ENCODE peak calls at places on chromosomes 3 and 15, in six cellular contexts. O is CD8-positive, alpha-beta memory T cell; L is keratinocyte; A is left ventricle myocardium inferior; C is ascending aorta; J is AG04450. Z is an unnamed sample.

GRCh38 chr3:33008282-33008681 is 56.8 kb downstream of the CCR4 start:
- DNase-seq in C (no peak), L (no peak), J (no peak), A (no peak), O (no peak), Z (no peak)

GRCh38 chr3:159126261-159127020 is 324.6 kb downstream of the MFSD1 start:
- DNase-seq in O (no peak), J (no peak), A (no peak), C (no peak), L (no peak), Z (no peak)

GRCh38 chr15:83784975-83785374 is 131.1 kb downstream of the ADAMTSL3 start:
- DNase-seq in J (no peak), O (no peak), L (peak; percentile 9), A (no peak), C (no peak), Z (no peak)

GRCh38 chr3:42707620-42708355 is 5.2 kb upstream of the HHATL start:
- DNase-seq in L (no peak), J (no peak), O (no peak), A (no peak), C (no peak), Z (no peak)

GRCh38 chr3:118180853-118181252 is 853.8 kb downstream of the IGSF11 start:
- DNase-seq in O (no peak), J (no peak), C (no peak), L (no peak), A (no peak), Z (no peak)

GRCh38 chr3:38397320-38397719 is 50.7 kb downstream of the XYLB start:
- DNase-seq in C (no peak), L (no peak), J (no peak), O (no peak), A (peak; percentile 24), Z (no peak)

GRCh38 chr15:25690673-25691543 is 172.2 kb downstream of the ATP10A start:
- DNase-seq in O (no peak), A (no peak), L (no peak), C (no peak), J (no peak), Z (no peak)

GRCh38 chr3:196198771-196199753 is 12.1 kb downstream of the ZDHHC19 start:
- DNase-seq in J (no peak), A (no peak), L (no peak), C (no peak), O (no peak), Z (no peak)

GRCh38 chr3:101195951-101196713 is 124.2 kb downstream of the IMPG2 start:
- DNase-seq in C (no peak), J (no peak), L (no peak), A (no peak), O (no peak), Z (no peak)

GRCh38 chr3:178056868-178057267 is 479.4 kb upstream of the KCNMB2 start:
- DNase-seq in A (no peak), C (no peak), J (no peak), L (no peak), O (no peak), Z (no peak)

GRCh38 chr3:155560594-155560993 is 184.3 kb downstream of the PLCH1 start:
- DNase-seq in O (no peak), J (no peak), L (peak; percentile 32), C (no peak), A (no peak), Z (no peak)

GRCh38 chr15:83973816-83974215 is 261.8 kb upstream of the GOLGA6L4 start:
- DNase-seq in O (no peak), A (no peak), J (no peak), C (no peak), L (no peak), Z (peak; percentile 35)

GRCh38 chr3:118228151-118228550 is 806.5 kb downstream of the IGSF11 start:
- DNase-seq in L (no peak), O (no peak), A (no peak), C (no peak), J (no peak), Z (no peak)

GRCh38 chr15:41631880-41632279 is 28.3 kb upstream of the MGA start:
- DNase-seq in O (no peak), C (no peak), A (no peak), J (no peak), L (peak; percentile 13), Z (no peak)

GRCh38 chr3:150315711-150316110 is 92.4 kb upstream of the TSC22D2 start:
- DNase-seq in O (no peak), C (no peak), L (no peak), A (no peak), J (no peak), Z (no peak)

GRCh38 chr3:150311156-150311555 is 96.9 kb upstream of the TSC22D2 start:
- DNase-seq in O (no peak), A (no peak), C (no peak), J (no peak), L (no peak), Z (no peak)

GRCh38 chr3:150309557-150309956 is 98.5 kb upstream of the TSC22D2 start:
- DNase-seq in J (peak; percentile 37), O (no peak), A (no peak), C (no peak), L (peak; percentile 77), Z (no peak)

GRCh38 chr3:150314248-150315027 is 93.7 kb upstream of the TSC22D2 start:
- DNase-seq in C (no peak), L (no peak), J (no peak), O (no peak), A (no peak), Z (no peak)

GRCh38 chr3:150312018-150312657 is 96.0 kb upstream of the TSC22D2 start:
- DNase-seq in J (no peak), A (no peak), L (no peak), O (no peak), C (no peak), Z (no peak)
- H3K27ac ChIP-seq in J (no peak overlapping the region), A (no peak overlapping the region), L (no peak overlapping the region), O (no peak overlapping the region), C (no peak overlapping the region), Z (no peak overlapping the region)

DNA sequence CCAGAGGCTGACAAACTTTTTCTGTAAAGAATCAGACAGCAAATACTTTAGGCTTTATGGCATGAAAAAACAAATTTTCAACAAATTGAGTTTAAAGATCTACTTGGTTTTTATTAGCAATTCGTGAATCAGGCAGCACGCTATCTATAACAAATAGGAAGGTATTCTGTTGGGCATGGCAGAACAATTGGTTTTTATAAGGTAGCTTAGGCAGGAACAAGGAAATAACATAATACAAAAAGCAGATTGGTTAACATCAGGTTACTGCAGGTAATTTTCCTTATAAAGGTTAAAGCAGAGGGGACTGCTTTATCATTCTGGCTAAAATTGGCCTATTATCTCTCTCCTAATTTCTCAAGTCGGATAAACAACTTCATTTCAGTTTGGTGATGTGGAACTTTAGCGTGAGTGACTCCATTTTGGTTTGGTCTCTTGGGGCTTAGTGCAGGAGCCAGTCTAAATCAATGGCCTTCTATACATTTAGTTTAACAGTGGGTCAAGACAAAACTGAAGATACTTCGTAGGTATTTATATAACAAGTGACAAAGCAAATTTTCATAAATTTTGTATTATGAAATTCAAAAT is 26.8 kb downstream of the ZBTB38 start:
- DNase-seq in O (no peak), A (no peak), J (no peak), L (no peak), C (no peak), Z (no peak)
- H3K27ac ChIP-seq in O (no peak overlapping the region), A (no peak overlapping the region), J (no peak overlapping the region), L (no peak overlapping the region), C (no peak overlapping the region), Z (no peak overlapping the region)

DNA sequence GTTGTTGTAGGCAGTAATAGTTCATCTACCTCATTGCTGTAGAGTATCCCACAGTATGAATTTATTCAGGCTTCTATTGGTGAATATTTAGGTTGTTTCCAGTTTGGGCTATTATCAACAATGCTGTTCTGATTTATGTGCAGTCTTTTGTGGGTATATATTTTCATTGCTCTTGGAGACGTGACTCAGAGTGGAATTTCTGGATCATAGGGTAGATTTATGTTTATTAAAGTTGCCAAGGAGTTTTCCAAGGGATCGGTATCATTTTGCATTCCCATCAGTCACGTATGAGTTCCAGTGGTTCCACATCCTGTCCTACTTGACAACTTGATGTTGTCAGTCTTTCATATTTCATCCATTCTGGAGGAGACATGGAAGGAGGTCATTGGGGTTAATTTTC is 8.4 kb upstream of the HRH1 start:
- DNase-seq in C (no peak), L (no peak), J (peak; percentile 61), O (no peak), A (no peak), Z (no peak)
- H3K27ac ChIP-seq in C (peak overlapping the region; percentile 66), L (peak overlapping the region; percentile 54), J (peak overlapping the region; percentile 50), O (no peak overlapping the region), A (no peak overlapping the region), Z (no peak overlapping the region)

GRCh38 chr3:52019352-52020080 is 23.8 kb upstream of the RPL29 start:
- DNase-seq in L (no peak), C (peak; percentile 33), J (no peak), A (peak; percentile 86), O (no peak), Z (no peak)

GRCh38 chr3:52020796-52021195 is 25.1 kb upstream of the RPL29 start:
- DNase-seq in C (no peak), O (no peak), L (no peak), J (no peak), A (no peak), Z (no peak)

GRCh38 chr3:52015431-52016256 is 19.9 kb upstream of the RPL29 start:
- DNase-seq in C (no peak), O (no peak), L (no peak), A (no peak), J (no peak), Z (no peak)

GRCh38 chr3:52017467-52018065 is 21.9 kb upstream of the RPL29 start:
- DNase-seq in O (no peak), J (no peak), L (no peak), A (no peak), C (no peak), Z (peak; percentile 60)

DNA sequence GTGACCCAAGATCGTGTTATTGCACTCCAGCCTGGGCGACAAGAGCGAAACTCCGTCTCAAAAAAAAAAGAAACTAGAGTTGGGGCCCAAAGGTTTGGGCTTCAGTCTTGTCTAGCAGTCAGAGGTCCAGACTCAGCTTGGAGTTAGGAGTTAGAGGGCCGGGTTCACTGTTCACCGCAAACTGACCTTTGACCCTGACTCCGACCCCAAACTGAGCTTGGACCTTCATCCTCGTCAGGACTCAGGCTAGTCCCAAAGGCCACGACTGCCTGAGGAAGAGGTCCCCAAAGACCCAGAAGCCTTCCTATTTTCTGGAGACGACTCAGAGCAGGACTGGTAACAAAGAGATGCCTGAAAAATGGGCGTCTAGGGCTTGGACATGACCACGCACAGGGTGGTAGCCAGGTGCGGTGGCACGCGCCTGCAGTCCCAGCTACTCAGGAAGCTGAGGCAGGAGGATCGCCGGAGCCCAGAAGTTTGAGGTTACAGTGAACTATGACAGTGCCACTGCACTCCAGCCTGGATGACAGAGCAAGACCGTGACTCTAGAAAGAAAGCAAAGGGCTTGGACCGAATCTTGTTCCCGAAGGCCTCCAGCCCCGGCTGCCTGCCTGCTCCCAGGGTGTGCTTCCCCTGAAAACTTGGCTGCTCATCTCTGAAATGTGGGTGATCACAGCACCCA is 22.8 kb upstream of the RPL29 start:
- DNase-seq in C (no peak), O (no peak), L (no peak), J (no peak), A (no peak), Z (no peak)
- H3K27ac ChIP-seq in C (peak overlapping the region; percentile 91), O (no peak overlapping the region), L (no peak overlapping the region), J (no peak overlapping the region), A (peak overlapping the region; percentile 92), Z (no peak overlapping the region)

GRCh38 chr15:34436956-34437442 is 609 bp downstream of the GOLGA8A start:
- DNase-seq in J (no peak), A (peak; percentile 33), L (no peak), O (peak; percentile 69), C (no peak), Z (peak; percentile 54)
- H3K27ac ChIP-seq in J (no peak overlapping the region), A (peak overlapping the region; percentile 60), L (no peak overlapping the region), O (peak overlapping the region; percentile 38), C (peak overlapping the region; percentile 70), Z (peak overlapping the region; percentile 64)

GRCh38 chr3:58349792-58350626 is 17.3 kb downstream of the PXK start:
- DNase-seq in L (no peak), A (no peak), C (no peak), J (no peak), O (no peak), Z (no peak)
- H3K27ac ChIP-seq in L (no peak overlapping the region), A (no peak overlapping the region), C (no peak overlapping the region), J (no peak overlapping the region), O (no peak overlapping the region), Z (no peak overlapping the region)